ENCODE peak calls at places on chromosomes 12 and 14, in five cellular contexts. J, Y, F, A and T are unnamed samples.

GRCh38 chr14:36915089-36915488 is 253.4 kb downstream of the PAX9 start:
- DNase-seq in A (no peak), F (no peak), Y (no peak), J (no peak), T (no peak)

GRCh38 chr12:49750027-49750977 is 8.9 kb downstream of the TMBIM6 start:
- DNase-seq in F (peak; percentile 63), A (peak; percentile 31), J (peak; percentile 36), Y (no peak), T (no peak)

GRCh38 chr14:101219896-101220703 is 316.6 kb upstream of the RTL1 start:
- DNase-seq in Y (peak; percentile 26), F (no peak), A (no peak), J (no peak), T (no peak)

GRCh38 chr12:62604856-62605255 is 138.2 kb downstream of the MON2 start:
- DNase-seq in Y (no peak), A (no peak), F (peak; percentile 51), J (no peak), T (no peak)

GRCh38 chr14:78701246-78701645 is 531.1 kb downstream of the NRXN3 start:
- DNase-seq in F (no peak), J (no peak), Y (no peak), A (no peak), T (no peak)

GRCh38 chr12:22709292-22709691 is 84.3 kb downstream of the ETNK1 start:
- DNase-seq in A (peak; percentile 33), Y (no peak), J (peak; percentile 15), F (peak; percentile 32), T (no peak)

GRCh38 chr14:39765676-39766075 is 333.4 kb upstream of the FBXO33 start:
- DNase-seq in Y (no peak), A (no peak), F (no peak), J (no peak), T (no peak)

GRCh38 chr12:4539167-4539870 is 629 bp downstream of the RAD51AP1 start:
- DNase-seq in F (peak; percentile 10), A (no peak), J (no peak), Y (no peak), T (no peak)

GRCh38 chr14:24067133-24068082 is 4.0 kb upstream of the CPNE6 start:
- DNase-seq in F (no peak), Y (no peak), A (peak; percentile 72), J (no peak), T (no peak)

GRCh38 chr14:35050652-35051051 is 4.6 kb downstream of the FAM177A1 start:
- DNase-seq in A (peak; percentile 87), J (no peak), Y (no peak), F (peak; percentile 75), T (no peak)

GRCh38 chr12:29223936-29224921 is 75.2 kb downstream of the FAR2 start:
- DNase-seq in A (no peak), F (no peak), J (no peak), Y (no peak), T (no peak)

GRCh38 chr14:69535230-69535848 is 39.3 kb downstream of the CCDC177 start:
- DNase-seq in J (no peak), Y (peak; percentile 71), F (peak; percentile 28), A (peak; percentile 37), T (no peak)

GRCh38 chr12:42590324-42590934 is 883 bp upstream of the PRICKLE1 start:
- DNase-seq in A (no peak), F (no peak), J (no peak), Y (peak; percentile 57), T (no peak)

GRCh38 chr14:67395876-67396189 is 16.1 kb downstream of the PLEK2 start:
- DNase-seq in F (no peak), Y (no peak), A (no peak), J (no peak), T (no peak)

GRCh38 chr12:13373131-13373530 is 176.6 kb downstream of the EMP1 start:
- DNase-seq in Y (no peak), A (no peak), J (no peak), F (no peak), T (no peak)

GRCh38 chr12:105831372-105831771 is 307.4 kb downstream of the NUAK1 start:
- DNase-seq in Y (no peak), J (no peak), F (no peak), A (no peak), T (no peak)

GRCh38 chr12:66629138-66629880 is 49.6 kb downstream of the GRIP1 start:
- DNase-seq in Y (no peak), F (no peak), A (peak; percentile 62), J (no peak), T (no peak)

GRCh38 chr14:76762617-76763361 is 1.5 kb downstream of the VASH1 start:
- DNase-seq in F (no peak), A (no peak), Y (peak; percentile 46), J (no peak), T (no peak)

GRCh38 chr14:49975799-49976198 is 82.9 kb downstream of the ARF6 start:
- DNase-seq in F (no peak), A (no peak), Y (no peak), J (no peak), T (no peak)
- TF ChIP-seq POLR2A in F (no peak), A (no peak), Y (no peak), J (no peak), T (no peak)

DNA sequence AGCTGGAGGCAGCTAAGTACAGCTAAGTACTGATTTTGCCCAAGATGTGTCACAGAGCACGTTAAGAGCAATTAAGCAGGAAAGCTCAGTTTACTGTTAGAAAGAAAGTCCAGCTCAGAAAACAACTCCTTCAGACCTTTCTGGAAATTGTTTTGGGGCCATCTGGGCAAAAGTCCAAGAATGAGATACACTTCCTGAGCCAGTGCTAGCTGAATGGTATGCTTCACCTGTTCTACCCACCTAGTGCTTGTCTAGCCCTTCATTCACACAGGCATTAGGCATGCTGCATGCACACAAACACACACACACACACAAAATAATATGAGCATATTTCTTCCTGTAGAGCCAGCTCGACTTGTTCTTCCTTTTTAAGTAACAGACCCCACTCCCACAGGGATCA is 6.6 kb upstream of the IKZF4 start:
- DNase-seq in A (no peak), Y (no peak), F (no peak), J (no peak), T (no peak)
- TF ChIP-seq POLR2AphosphoS5 in A (no peak), Y (no peak), F (no peak), J (no peak), T (no peak)

DNA sequence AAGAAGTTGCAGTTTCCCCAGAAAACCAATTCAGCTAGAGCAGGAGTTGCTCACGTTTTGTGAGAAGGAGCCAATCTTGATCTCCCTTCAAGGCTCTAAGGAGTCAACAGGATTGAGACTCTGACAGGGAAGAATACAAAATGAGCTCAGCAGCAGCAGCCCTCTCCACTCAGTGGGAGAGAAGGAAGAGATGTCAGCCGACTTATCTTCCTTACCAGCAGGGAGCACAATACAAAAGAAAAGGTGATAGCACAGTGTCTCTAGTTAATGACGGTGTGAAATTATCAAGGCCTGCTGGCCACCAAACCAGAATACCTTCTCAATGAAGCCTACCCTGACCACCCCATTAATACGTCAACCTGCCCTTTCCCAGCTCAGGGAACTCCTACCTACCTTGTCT is 223.6 kb upstream of the TMPO start:
- DNase-seq in Y (no peak), J (no peak), F (no peak), A (no peak), T (no peak)
- TF ChIP-seq TAF1 in Y (no peak), J (no peak), F (no peak), A (no peak), T (no peak)

GRCh38 chr14:73846944-73847343 is 4.7 kb upstream of the PTGR2 start:
- DNase-seq in J (no peak), Y (no peak), F (no peak), A (no peak), T (no peak)

GRCh38 chr14:73850940-73851339 is 691 bp upstream of the PTGR2 start:
- DNase-seq in J (no peak), A (peak; percentile 38), F (peak; percentile 15), Y (no peak), T (no peak)

GRCh38 chr14:73851567-73852382 is at the start of gene PTGR2:
- DNase-seq in J (peak; percentile 74), A (peak; percentile 97), F (peak; percentile 92), Y (peak; percentile 98), T (peak; percentile 89)
- TF ChIP-seq POLR2A in J (peak; percentile 93), A (peak; percentile 97), F (peak; percentile 88), Y (peak; percentile 90), T (peak; percentile 93)

GRCh38 chr14:103539056-103539825 is 10.2 kb downstream of the TRMT61A start:
- DNase-seq in F (no peak), A (no peak), Y (no peak), J (no peak), T (no peak)
- TF ChIP-seq POLR2AphosphoS5 in F (no peak), A (no peak), Y (no peak), J (no peak), T (peak; percentile 26)

GRCh38 chr12:64475518-64475917 is 23.6 kb downstream of the TBK1 start:
- DNase-seq in Y (no peak), A (no peak), F (no peak), J (no peak), T (no peak)
- TF ChIP-seq TAF1 in Y (no peak), A (no peak), F (no peak), J (no peak), T (no peak)